ENCODE peak calls at places on chromosomes 11 and 22, in ten cellular contexts. E is OCI-M1; Y is naive thymus-derived CD4-positive, alpha-beta T cell; C is head of caudate nucleus; I is stimulated activated CD8-positive, alpha-beta memory T cell treated with anti-CD3 and anti-CD28 coated beads, Interleukin-15, amount 100 ng/mL, for 1 hour; T is GM20000; J is SK-MEL-5; Q is coronary artery; K is mesendoderm; V is uterus. Z is an unnamed sample.
A peak's percentile ranks its signal among the peaks of the same experiment; 100 is the strongest.

GRCh38 chr11:44286268-44286880 is 23.6 kb downstream of the ALX4 start:
- DNase-seq in E (peak; percentile 80), Y (peak; percentile 56), C (peak; percentile 44), I (peak; percentile 18), T (peak; percentile 82), J (peak; percentile 75), Q (no peak), K (peak; percentile 90), V (peak; percentile 53), Z (no peak)

GRCh38 chr22:19525666-19526065 is 1.5 kb upstream of the CLDN5 start:
- DNase-seq in E (no peak), Y (no peak), C (no peak), I (no peak), T (no peak), J (no peak), Q (no peak), K (no peak), V (no peak), Z (no peak)

GRCh38 chr11:111046291-111046690 is 199.2 kb upstream of the POU2AF2 start:
- DNase-seq in E (no peak), Y (no peak), C (no peak), I (no peak), T (no peak), J (no peak), Q (no peak), K (no peak), V (no peak), Z (peak; percentile 75)

GRCh38 chr11:121706884-121707283 is 254.1 kb upstream of the SORL1-AS1 start:
- DNase-seq in E (no peak), Y (no peak), C (no peak), I (no peak), T (no peak), J (no peak), Q (no peak), K (no peak), V (no peak), Z (no peak)

GRCh38 chr22:49146511-49146910 is 681.2 kb downstream of the BRD1 start:
- DNase-seq in E (no peak), Y (no peak), C (no peak), I (no peak), T (no peak), J (no peak), Q (no peak), K (no peak), V (no peak), Z (no peak)

GRCh38 chr11:110939471-110939870 is 227.2 kb upstream of the ARHGAP20 start:
- DNase-seq in E (no peak), Y (no peak), C (no peak), I (no peak), T (no peak), J (no peak), Q (no peak), K (no peak), V (no peak), Z (no peak)

GRCh38 chr22:45627489-45628233 is 44.0 kb upstream of the ATXN10 start:
- DNase-seq in E (no peak), Y (no peak), C (no peak), I (no peak), T (no peak), J (no peak), Q (no peak), K (no peak), V (no peak), Z (no peak)

GRCh38 chr22:38820021-38820420 is 23.8 kb downstream of the NPTXR start:
- DNase-seq in E (no peak), Y (no peak), C (no peak), I (no peak), T (no peak), J (no peak), Q (no peak), K (no peak), V (no peak), Z (no peak)

GRCh38 chr11:66116576-66117361 is 46.7 kb downstream of the PACS1 start:
- DNase-seq in E (no peak), Y (no peak), C (no peak), I (no peak), T (no peak), J (no peak), Q (no peak), K (no peak), V (no peak), Z (no peak)

GRCh38 chr11:103031834-103032233 is 60.1 kb downstream of the DCUN1D5 start:
- DNase-seq in E (no peak), Y (no peak), C (no peak), I (no peak), T (no peak), J (no peak), Q (no peak), K (no peak), V (no peak), Z (no peak)

GRCh38 chr22:19905619-19906276 is 35.8 kb upstream of the COMT start:
- DNase-seq in E (no peak), Y (no peak), C (no peak), I (no peak), T (no peak), J (no peak), Q (no peak), K (peak; percentile 54), V (no peak), Z (no peak)

GRCh38 chr11:68773521-68774187 is 22.3 kb upstream of the TESMIN start:
- DNase-seq in E (no peak), Y (no peak), C (no peak), I (no peak), T (no peak), J (no peak), Q (no peak), K (no peak), V (no peak), Z (no peak)

GRCh38 chr11:66840317-66841091 is 2.7 kb upstream of the RCE1 start:
- DNase-seq in E (peak; percentile 29), Y (no peak), C (no peak), I (no peak), T (no peak), J (no peak), Q (peak; percentile 72), K (no peak), V (no peak), Z (no peak)

GRCh38 chr11:35170503-35170902 is 31.5 kb downstream of the CD44 start:
- DNase-seq in E (no peak), Y (no peak), C (no peak), I (no peak), T (no peak), J (peak; percentile 38), Q (no peak), K (no peak), V (no peak), Z (no peak)

GRCh38 chr22:50733521-50734342 is 4.3 kb upstream of the ACR start:
- DNase-seq in E (no peak), Y (no peak), C (peak; percentile 69), I (no peak), T (no peak), J (peak; percentile 37), Q (no peak), K (no peak), V (peak; percentile 15), Z (no peak)

GRCh38 chr11:47106839-47107520 is 69.7 kb downstream of the ARFGAP2 start:
- DNase-seq in E (no peak), Y (no peak), C (peak; percentile 28), I (no peak), T (no peak), J (no peak), Q (no peak), K (no peak), V (no peak), Z (no peak)

GRCh38 chr11:64268687-64269379 is 15.6 kb downstream of the BAD start:
- DNase-seq in E (peak; percentile 81), Y (no peak), C (no peak), I (peak; percentile 11), T (no peak), J (no peak), Q (peak; percentile 89), K (peak; percentile 95), V (peak; percentile 77), Z (no peak)

GRCh38 chr11:34508514-34508913 is 5.1 kb downstream of the ELF5 start:
- DNase-seq in E (peak; percentile 15), Y (no peak), C (no peak), I (no peak), T (no peak), J (no peak), Q (no peak), K (no peak), V (no peak), Z (no peak)

GRCh38 chr11:66845143-66845875 is 2.1 kb downstream of the RCE1 start:
- DNase-seq in E (no peak), Y (no peak), C (no peak), I (no peak), T (no peak), J (no peak), Q (no peak), K (no peak), V (no peak), Z (no peak)

GRCh38 chr22:44542561-44543222 is 44.7 kb upstream of the RTL6 start:
- DNase-seq in E (no peak), Y (no peak), C (no peak), I (no peak), T (no peak), J (no peak), Q (no peak), K (no peak), V (no peak), Z (no peak)

GRCh38 chr11:35013514-35014191 is 97.2 kb downstream of the PDHX start:
- DNase-seq in E (no peak), Y (peak; percentile 8), C (no peak), I (no peak), T (peak; percentile 16), J (no peak), Q (no peak), K (no peak), V (no peak), Z (no peak)

GRCh38 chr11:70478194-70478890 is 80.0 kb downstream of the CTTN start:
- DNase-seq in E (no peak), Y (no peak), C (no peak), I (no peak), T (no peak), J (no peak), Q (no peak), K (no peak), V (no peak), Z (no peak)

GRCh38 chr11:125168875-125169537 is 4.5 kb downstream of the PKNOX2 start:
- DNase-seq in E (no peak), Y (no peak), C (no peak), I (no peak), T (no peak), J (no peak), Q (peak; percentile 16), K (peak; percentile 48), V (no peak), Z (no peak)

GRCh38 chr11:65646288-65646734 is 8.4 kb downstream of the SIPA1 start:
- DNase-seq in E (no peak), Y (no peak), C (no peak), I (no peak), T (no peak), J (no peak), Q (no peak), K (no peak), V (no peak), Z (no peak)

GRCh38 chr11:64378335-64378884 is 19.4 kb downstream of the RPS6KA4 start:
- DNase-seq in E (no peak), Y (no peak), C (peak; percentile 37), I (no peak), T (no peak), J (no peak), Q (no peak), K (no peak), V (no peak), Z (no peak)

GRCh38 chr11:45900916-45901617 is 6.0 kb downstream of the FREY1 start:
- DNase-seq in E (no peak), Y (no peak), C (no peak), I (no peak), T (no peak), J (no peak), Q (no peak), K (no peak), V (peak; percentile 61), Z (no peak)

GRCh38 chr11:8262552-8263108 is 1.0 kb downstream of the LMO1 start:
- DNase-seq in E (no peak), Y (no peak), C (peak; percentile 53), I (no peak), T (peak; percentile 57), J (no peak), Q (peak; percentile 71), K (peak; percentile 76), V (peak; percentile 45), Z (no peak)

GRCh38 chr11:64040684-64041267 is 5.0 kb downstream of the FLRT1 start:
- DNase-seq in E (no peak), Y (no peak), C (peak; percentile 70), I (no peak), T (no peak), J (no peak), Q (no peak), K (no peak), V (no peak), Z (no peak)

Z was measured in SK-N-MC.